ENCODE peak calls at places on chromosomes 16 and 17, in ten cellular contexts. D, J, V, N, F, M, L, E, W and I are unnamed samples.
A peak's percentile ranks its signal among the peaks of the same experiment; 100 is the strongest.

GRCh38 chr16:52363082-52363481 is 183.9 kb downstream of the TOX3 start:
- DNase-seq in F (no peak), L (no peak), N (no peak), W (no peak), D (no peak), M (no peak), E (no peak), J (no peak), V (no peak), I (no peak)

GRCh38 chr16:20871935-20872815 is 28.0 kb downstream of the DCUN1D3 start:
- DNase-seq in E (no peak), F (no peak), N (no peak), V (no peak), L (no peak), M (no peak), W (no peak), J (no peak), D (no peak), I (no peak)

GRCh38 chr17:8189041-8189710 is 804 bp downstream of the BORCS6 start:
- DNase-seq in E (no peak), J (no peak), N (peak; percentile 27), F (no peak), D (no peak), L (no peak), V (peak; percentile 45), M (no peak), W (no peak), I (no peak)

GRCh38 chr16:23362460-23363317 is 60.6 kb downstream of the SCNN1B start:
- DNase-seq in M (no peak), F (no peak), D (no peak), N (peak; percentile 42), V (no peak), W (peak; percentile 76), E (no peak), L (no peak), J (peak; percentile 28), I (no peak)

GRCh38 chr17:68777856-68778694 is 176.9 kb upstream of the FAM20A start:
- DNase-seq in V (peak; percentile 45), J (peak; percentile 79), F (no peak), E (no peak), D (no peak), M (no peak), W (no peak), N (no peak), L (no peak), I (no peak)

GRCh38 chr16:56102159-56102798 is 89.0 kb upstream of the GNAO1 start:
- DNase-seq in L (peak; percentile 23), W (no peak), D (no peak), F (no peak), N (no peak), M (no peak), E (no peak), V (no peak), J (peak; percentile 70), I (no peak)

GRCh38 chr17:50585893-50586292 is 25.4 kb downstream of the CACNA1G start:
- DNase-seq in E (no peak), J (no peak), D (no peak), M (no peak), F (no peak), N (no peak), V (no peak), L (no peak), W (no peak), I (no peak)

GRCh38 chr16:27254262-27254811 is 14.2 kb downstream of the NSMCE1 start:
- DNase-seq in V (no peak), F (no peak), J (no peak), E (no peak), N (no peak), W (no peak), M (peak; percentile 60), D (no peak), L (no peak), I (no peak)

GRCh38 chr16:60642956-60643355 is 1393.3 kb downstream of the CDH8 start:
- DNase-seq in D (no peak), M (no peak), V (no peak), L (no peak), W (no peak), N (no peak), J (no peak), E (peak; percentile 2), F (no peak), I (peak; percentile 8)

GRCh38 chr17:31523862-31524730 is 132.6 kb downstream of the RAB11FIP4 start:
- DNase-seq in V (no peak), M (no peak), N (no peak), D (no peak), L (no peak), E (no peak), F (no peak), J (no peak), W (no peak), I (no peak)

GRCh38 chr17:39740357-39741111 is 2.8 kb downstream of the GRB7 start:
- DNase-seq in V (no peak), D (no peak), L (no peak), E (peak; percentile 86), F (no peak), M (no peak), N (peak; percentile 44), J (no peak), W (peak; percentile 66), I (peak; percentile 54)

GRCh38 chr17:56596741-56597494 is 3.4 kb downstream of the NOG start:
- DNase-seq in M (no peak), D (no peak), F (no peak), E (no peak), N (no peak), J (no peak), V (no peak), L (no peak), W (no peak), I (peak; percentile 8)

GRCh38 chr17:49390548-49391324 is 23.9 kb downstream of the PHB1 start:
- DNase-seq in N (peak; percentile 73), M (peak; percentile 49), F (no peak), J (no peak), L (no peak), E (peak; percentile 48), V (no peak), D (no peak), W (no peak), I (no peak)

GRCh38 chr17:77322534-77323412 is 182.0 kb downstream of the SEC14L1 start:
- DNase-seq in W (peak; percentile 95), J (no peak), F (no peak), N (no peak), D (no peak), M (peak; percentile 43), E (peak; percentile 85), V (peak; percentile 45), L (no peak), I (peak; percentile 99)

GRCh38 chr17:29589524-29590260 is at the start of gene GIT1:
- DNase-seq in V (peak; percentile 94), E (peak; percentile 79), L (peak; percentile 72), M (peak; percentile 99), J (peak; percentile 90), N (peak; percentile 92), W (peak; percentile 85), F (peak; percentile 75), D (peak; percentile 85), I (peak; percentile 96)

GRCh38 chr17:6456914-6457687 is 12.8 kb downstream of the PIMREG start:
- DNase-seq in W (peak; percentile 57), M (no peak), N (no peak), V (peak; percentile 72), L (no peak), F (no peak), D (no peak), J (no peak), E (peak; percentile 96), I (peak; percentile 89)

GRCh38 chr17:57021226-57021940 is 43.5 kb downstream of the SCPEP1 start:
- DNase-seq in E (no peak), M (no peak), J (no peak), W (peak; percentile 58), F (no peak), N (peak; percentile 94), D (no peak), L (no peak), V (no peak), I (no peak)

GRCh38 chr17:65696739-65697394 is 135.4 kb upstream of the AXIN2 start:
- DNase-seq in N (no peak), M (no peak), L (no peak), F (no peak), E (peak; percentile 28), J (no peak), W (no peak), D (no peak), V (no peak), I (peak; percentile 69)

GRCh38 chr17:48439875-48440505 is 10.0 kb upstream of the SKAP1 start:
- DNase-seq in D (no peak), E (no peak), F (no peak), M (peak; percentile 45), J (peak; percentile 27), W (no peak), L (no peak), V (peak; percentile 37), N (no peak), I (no peak)

GRCh38 chr17:16926591-16927451 is 45.1 kb downstream of the TNFRSF13B start:
- DNase-seq in D (no peak), V (no peak), F (no peak), E (no peak), N (no peak), L (no peak), W (no peak), M (no peak), J (no peak), I (no peak)

GRCh38 chr16:9901-10665 is 43.3 kb downstream of the POLR3K start:
- DNase-seq in V (peak; percentile 1), L (no peak), D (no peak), F (no peak), N (no peak), J (no peak), M (no peak), E (no peak), W (peak; percentile 22), I (no peak)

GRCh38 chr16:11047057-11047456 is 102.7 kb downstream of the CLEC16A start:
- DNase-seq in W (no peak), V (no peak), N (no peak), L (no peak), M (no peak), E (no peak), F (no peak), D (no peak), J (peak; percentile 27), I (peak; percentile 74)